ENCODE peak calls at places on chromosomes 13 and 19, in seven cellular contexts. One of them, this sample, is unnamed.

GRCh38 chr19:12668937-12669271 is 2.3 kb downstream of the WDR83 start:
- DNase-seq in GM23338: peak
- DNase-seq in OCI-LY7: no peak
- DNase-seq in PC-3: peak
- DNase-seq in brain microvascular endothelial cell: peak
- DNase-seq in esophagus squamous epithelium: no peak
- DNase-seq in fibroblast of pulmonary artery: peak
- DNase-seq in this sample: no peak

GRCh38 chr19:42348211-42348610 is 22.8 kb downstream of the MEGF8 start:
- DNase-seq in GM23338: no peak
- DNase-seq in OCI-LY7: no peak
- DNase-seq in PC-3: no peak
- DNase-seq in brain microvascular endothelial cell: no peak
- DNase-seq in esophagus squamous epithelium: no peak
- DNase-seq in fibroblast of pulmonary artery: no peak
- DNase-seq in this sample: no peak

GRCh38 chr13:95117092-95117491 is 184.2 kb downstream of the ABCC4 start:
- DNase-seq in GM23338: no peak
- DNase-seq in OCI-LY7: no peak
- DNase-seq in PC-3: peak
- DNase-seq in brain microvascular endothelial cell: no peak
- DNase-seq in esophagus squamous epithelium: no peak
- DNase-seq in fibroblast of pulmonary artery: no peak
- DNase-seq in this sample: no peak

GRCh38 chr13:37984357-37984756 is 114.8 kb upstream of the TRPC4 start:
- DNase-seq in GM23338: peak
- DNase-seq in OCI-LY7: no peak
- DNase-seq in PC-3: no peak
- DNase-seq in brain microvascular endothelial cell: no peak
- DNase-seq in esophagus squamous epithelium: no peak
- DNase-seq in fibroblast of pulmonary artery: no peak
- DNase-seq in this sample: no peak

GRCh38 chr13:74442751-74443150 is 308.5 kb upstream of the KLF12 start:
- DNase-seq in GM23338: no peak
- DNase-seq in OCI-LY7: no peak
- DNase-seq in PC-3: no peak
- DNase-seq in brain microvascular endothelial cell: no peak
- DNase-seq in esophagus squamous epithelium: no peak
- DNase-seq in fibroblast of pulmonary artery: no peak
- DNase-seq in this sample: no peak

GRCh38 chr19:48842744-48843162 is 6.5 kb upstream of the HSD17B14 start:
- DNase-seq in GM23338: peak
- DNase-seq in OCI-LY7: peak
- DNase-seq in PC-3: peak
- DNase-seq in brain microvascular endothelial cell: peak
- DNase-seq in esophagus squamous epithelium: no peak
- DNase-seq in fibroblast of pulmonary artery: peak
- DNase-seq in this sample: no peak

GRCh38 chr13:24293761-24294160 is 15.6 kb upstream of the C1QTNF9 start:
- DNase-seq in GM23338: no peak
- DNase-seq in OCI-LY7: no peak
- DNase-seq in PC-3: no peak
- DNase-seq in brain microvascular endothelial cell: no peak
- DNase-seq in esophagus squamous epithelium: no peak
- DNase-seq in fibroblast of pulmonary artery: no peak
- DNase-seq in this sample: no peak

GRCh38 chr13:76717092-76717491 is 169.1 kb downstream of the KCTD12 start:
- DNase-seq in GM23338: no peak
- DNase-seq in OCI-LY7: no peak
- DNase-seq in PC-3: no peak
- DNase-seq in brain microvascular endothelial cell: peak
- DNase-seq in esophagus squamous epithelium: no peak
- DNase-seq in fibroblast of pulmonary artery: no peak
- DNase-seq in this sample: no peak

GRCh38 chr13:25882732-25883357 is 169.0 kb downstream of the SHISA2 start:
- DNase-seq in GM23338: no peak
- DNase-seq in OCI-LY7: no peak
- DNase-seq in PC-3: no peak
- DNase-seq in brain microvascular endothelial cell: no peak
- DNase-seq in esophagus squamous epithelium: no peak
- DNase-seq in fibroblast of pulmonary artery: no peak
- DNase-seq in this sample: no peak

GRCh38 chr13:93368705-93369104 is 142.1 kb downstream of the GPC6 start:
- DNase-seq in GM23338: no peak
- DNase-seq in OCI-LY7: no peak
- DNase-seq in PC-3: no peak
- DNase-seq in brain microvascular endothelial cell: no peak
- DNase-seq in esophagus squamous epithelium: no peak
- DNase-seq in fibroblast of pulmonary artery: no peak
- DNase-seq in this sample: no peak

GRCh38 chr19:29876414-29876813 is 64.6 kb downstream of the CCNE1 start:
- DNase-seq in GM23338: no peak
- DNase-seq in OCI-LY7: peak
- DNase-seq in PC-3: no peak
- DNase-seq in brain microvascular endothelial cell: no peak
- DNase-seq in esophagus squamous epithelium: no peak
- DNase-seq in fibroblast of pulmonary artery: no peak
- DNase-seq in this sample: no peak

GRCh38 chr13:45206340-45206739 is 5.5 kb upstream of the KCTD4 start:
- DNase-seq in GM23338: no peak
- DNase-seq in OCI-LY7: no peak
- DNase-seq in PC-3: peak
- DNase-seq in brain microvascular endothelial cell: peak
- DNase-seq in esophagus squamous epithelium: no peak
- DNase-seq in fibroblast of pulmonary artery: peak
- DNase-seq in this sample: peak

DNA sequence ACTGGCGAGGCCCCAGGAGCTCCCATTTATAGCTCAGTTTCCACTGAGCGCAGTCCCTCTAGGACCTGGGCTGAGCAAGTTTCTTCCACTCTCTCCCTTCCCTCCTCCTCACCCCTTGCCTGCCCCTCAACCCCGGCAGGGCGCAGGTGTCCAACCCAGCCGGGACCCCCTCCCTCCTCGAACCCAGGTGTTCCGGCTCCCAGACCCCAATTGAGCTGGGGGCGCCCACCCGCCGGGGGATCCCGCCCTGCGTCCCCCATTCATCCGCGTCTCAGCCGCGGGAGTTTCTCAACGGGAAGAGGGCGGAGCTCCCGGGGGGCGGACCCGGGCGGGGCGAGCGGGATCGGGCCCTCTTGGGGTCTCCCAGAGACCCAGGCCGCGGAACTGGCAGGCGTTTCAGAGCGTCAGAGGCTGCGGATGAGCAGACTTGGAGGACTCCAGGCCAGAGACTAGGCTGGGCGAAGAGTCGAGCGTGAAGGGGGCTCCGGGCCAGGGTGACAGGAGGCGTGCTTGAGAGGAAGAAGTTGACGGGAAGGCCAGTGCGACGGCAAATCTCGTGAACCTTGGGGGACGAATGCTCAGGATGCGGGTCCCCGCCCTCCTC is at the start of gene KIRREL2:
- DNase-seq in GM23338: peak
- DNase-seq in OCI-LY7: peak
- DNase-seq in PC-3: no peak
- DNase-seq in brain microvascular endothelial cell: no peak
- DNase-seq in esophagus squamous epithelium: no peak
- DNase-seq in fibroblast of pulmonary artery: no peak
- DNase-seq in this sample: no peak
- H3K4me3 ChIP-seq in GM23338: peak
- H3K4me3 ChIP-seq in OCI-LY7: peak
- H3K4me3 ChIP-seq in PC-3: no peak
- H3K4me3 ChIP-seq in brain microvascular endothelial cell: peak
- H3K4me3 ChIP-seq in esophagus squamous epithelium: peak
- H3K4me3 ChIP-seq in fibroblast of pulmonary artery: peak
- H3K4me3 ChIP-seq in this sample: peak

GRCh38 chr19:47745010-47745901 is at the start of gene NOP53:
- DNase-seq in GM23338: peak
- DNase-seq in OCI-LY7: peak
- DNase-seq in PC-3: peak
- DNase-seq in brain microvascular endothelial cell: peak
- DNase-seq in esophagus squamous epithelium: peak
- DNase-seq in fibroblast of pulmonary artery: peak
- DNase-seq in this sample: peak
- TF ChIP-seq CTCF in GM23338: no peak
- TF ChIP-seq CTCF in OCI-LY7: no peak
- TF ChIP-seq CTCF in PC-3: no peak
- TF ChIP-seq CTCF in brain microvascular endothelial cell: no peak
- TF ChIP-seq CTCF in esophagus squamous epithelium: peak
- TF ChIP-seq CTCF in fibroblast of pulmonary artery: no peak
- TF ChIP-seq CTCF in this sample: no peak

GRCh38 chr13:53648673-53649072 is 620.1 kb downstream of the OLFM4 start:
- DNase-seq in GM23338: no peak
- DNase-seq in OCI-LY7: no peak
- DNase-seq in PC-3: no peak
- DNase-seq in brain microvascular endothelial cell: no peak
- DNase-seq in esophagus squamous epithelium: no peak
- DNase-seq in fibroblast of pulmonary artery: no peak
- DNase-seq in this sample: no peak
- H3K4me3 ChIP-seq in GM23338: no peak
- H3K4me3 ChIP-seq in OCI-LY7: no peak
- H3K4me3 ChIP-seq in PC-3: no peak
- H3K4me3 ChIP-seq in brain microvascular endothelial cell: no peak
- H3K4me3 ChIP-seq in esophagus squamous epithelium: no peak
- H3K4me3 ChIP-seq in fibroblast of pulmonary artery: no peak
- H3K4me3 ChIP-seq in this sample: no peak

GRCh38 chr19:18287836-18288772 is 6.7 kb upstream of the JUND start:
- DNase-seq in GM23338: peak
- DNase-seq in OCI-LY7: no peak
- DNase-seq in PC-3: no peak
- DNase-seq in brain microvascular endothelial cell: no peak
- DNase-seq in esophagus squamous epithelium: no peak
- DNase-seq in fibroblast of pulmonary artery: no peak
- DNase-seq in this sample: no peak
- TF ChIP-seq CTCF in GM23338: peak
- TF ChIP-seq CTCF in OCI-LY7: no peak
- TF ChIP-seq CTCF in PC-3: no peak
- TF ChIP-seq CTCF in brain microvascular endothelial cell: peak
- TF ChIP-seq CTCF in esophagus squamous epithelium: no peak
- TF ChIP-seq CTCF in fibroblast of pulmonary artery: no peak
- TF ChIP-seq CTCF in this sample: no peak

DNA sequence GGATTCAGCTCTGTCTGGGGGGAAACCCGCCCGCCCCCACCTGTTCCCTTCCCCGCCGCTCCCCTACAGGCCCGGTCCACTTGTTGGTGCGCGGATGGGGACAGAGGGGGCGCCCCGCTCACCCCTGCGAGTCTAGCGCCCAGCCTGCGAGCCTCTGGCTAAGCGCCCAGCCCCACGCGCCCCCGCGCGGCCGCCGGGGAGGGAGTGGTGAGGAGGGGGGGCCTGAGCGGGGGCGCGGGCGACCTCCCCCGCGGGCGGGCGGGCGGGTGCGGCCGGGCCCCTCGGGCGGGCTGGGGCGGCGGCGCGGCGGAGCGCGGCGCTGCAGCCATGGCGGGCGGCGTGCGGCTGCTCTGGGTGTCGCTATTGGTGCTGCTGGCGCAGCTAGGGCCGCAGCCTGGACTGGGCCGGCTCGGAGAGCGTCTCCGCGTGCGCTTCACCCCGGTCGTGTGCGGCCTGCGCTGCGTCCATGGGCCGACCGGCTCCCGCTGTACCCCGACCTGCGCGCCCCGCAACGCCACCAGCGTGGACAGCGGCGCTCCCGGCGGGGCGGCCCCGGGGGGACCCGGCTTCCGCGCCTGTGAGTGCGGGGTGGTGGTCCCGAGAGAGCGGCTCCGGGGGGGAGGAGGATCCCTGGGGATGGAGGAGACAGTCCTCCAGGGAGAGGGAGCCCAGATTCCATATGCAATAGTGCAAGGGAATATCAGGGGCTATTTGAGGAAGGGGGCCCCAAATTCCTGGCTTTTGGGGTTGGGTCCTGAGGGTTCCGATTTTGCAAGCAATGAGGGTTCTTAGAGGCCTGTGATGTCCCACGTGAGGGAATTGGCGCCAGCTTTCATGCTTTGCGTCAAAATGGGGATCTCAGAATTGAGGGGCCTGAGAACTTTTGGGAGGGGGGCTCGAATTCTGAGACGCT is at the start of gene LTBP4:
- DNase-seq in GM23338: peak
- DNase-seq in OCI-LY7: no peak
- DNase-seq in PC-3: no peak
- DNase-seq in brain microvascular endothelial cell: no peak
- DNase-seq in esophagus squamous epithelium: no peak
- DNase-seq in fibroblast of pulmonary artery: no peak
- DNase-seq in this sample: no peak
- H3K4me3 ChIP-seq in GM23338: peak
- H3K4me3 ChIP-seq in OCI-LY7: no peak
- H3K4me3 ChIP-seq in PC-3: peak
- H3K4me3 ChIP-seq in brain microvascular endothelial cell: peak
- H3K4me3 ChIP-seq in esophagus squamous epithelium: peak
- H3K4me3 ChIP-seq in fibroblast of pulmonary artery: peak
- H3K4me3 ChIP-seq in this sample: peak

GRCh38 chr13:61880576-61881283 is 465.1 kb upstream of the PCDH20 start:
- DNase-seq in GM23338: peak
- DNase-seq in OCI-LY7: peak
- DNase-seq in PC-3: peak
- DNase-seq in brain microvascular endothelial cell: no peak
- DNase-seq in esophagus squamous epithelium: no peak
- DNase-seq in fibroblast of pulmonary artery: peak
- DNase-seq in this sample: peak
- TF ChIP-seq CTCF in GM23338: peak
- TF ChIP-seq CTCF in OCI-LY7: peak
- TF ChIP-seq CTCF in PC-3: peak
- TF ChIP-seq CTCF in brain microvascular endothelial cell: peak
- TF ChIP-seq CTCF in esophagus squamous epithelium: no peak
- TF ChIP-seq CTCF in fibroblast of pulmonary artery: peak
- TF ChIP-seq CTCF in this sample: peak

DNA sequence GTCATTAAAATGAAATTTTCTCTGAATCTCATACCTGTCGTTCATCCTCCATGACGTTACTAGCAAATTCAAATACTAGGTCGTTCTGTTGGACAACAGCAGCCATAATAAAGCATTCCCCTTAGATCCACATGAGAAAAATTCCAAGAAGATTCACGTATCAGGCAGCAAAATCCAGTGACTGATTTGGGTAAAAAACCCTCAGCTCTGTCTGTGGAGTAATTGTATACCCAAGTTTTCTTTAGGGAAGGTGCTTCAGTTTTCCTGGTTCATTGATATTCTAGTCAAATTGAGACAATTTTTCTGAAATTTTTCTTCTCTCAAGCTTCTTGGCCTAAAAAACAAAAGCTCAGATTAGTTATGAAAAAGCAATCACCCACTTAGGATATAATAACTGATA is 37.2 kb downstream of the ELF1 start:
- DNase-seq in GM23338: no peak
- DNase-seq in OCI-LY7: no peak
- DNase-seq in PC-3: no peak
- DNase-seq in brain microvascular endothelial cell: no peak
- DNase-seq in esophagus squamous epithelium: no peak
- DNase-seq in fibroblast of pulmonary artery: no peak
- DNase-seq in this sample: no peak
- H3K4me3 ChIP-seq in GM23338: no peak
- H3K4me3 ChIP-seq in OCI-LY7: peak
- H3K4me3 ChIP-seq in PC-3: no peak
- H3K4me3 ChIP-seq in brain microvascular endothelial cell: no peak
- H3K4me3 ChIP-seq in esophagus squamous epithelium: peak
- H3K4me3 ChIP-seq in fibroblast of pulmonary artery: peak
- H3K4me3 ChIP-seq in this sample: peak

GRCh38 chr13:42769650-42770049 is 11.7 kb upstream of the FAM216B start:
- DNase-seq in GM23338: peak
- DNase-seq in OCI-LY7: no peak
- DNase-seq in PC-3: peak
- DNase-seq in brain microvascular endothelial cell: no peak
- DNase-seq in esophagus squamous epithelium: no peak
- DNase-seq in fibroblast of pulmonary artery: no peak
- DNase-seq in this sample: no peak
- TF ChIP-seq CTCF in GM23338: peak
- TF ChIP-seq CTCF in OCI-LY7: no peak
- TF ChIP-seq CTCF in PC-3: peak
- TF ChIP-seq CTCF in brain microvascular endothelial cell: peak
- TF ChIP-seq CTCF in esophagus squamous epithelium: no peak
- TF ChIP-seq CTCF in fibroblast of pulmonary artery: no peak
- TF ChIP-seq CTCF in this sample: no peak

This sample was measured in Panc1.